ENCODE peak calls at places on chromosomes 5 and 9, in ten cellular contexts. G is cardiac muscle cell, M is endothelial cell, X is AG04449, U is progenitor cell of endocrine pancreas, Y is brain microvascular endothelial cell, P is keratinocyte, L is uterus, T is suprapubic skin, A is NB4. E is an unnamed sample.

GRCh38 chr5:3600106-3600997 is 4.7 kb downstream of the IRX1 start:
- DNase-seq in M (peak), G (peak), A (no peak), U (peak), T (no peak), L (no peak), X (no peak), P (no peak), Y (no peak), E (no peak)

GRCh38 chr5:176629853-176630680 is at the start of the genes EIF4E1B and SNCB:
- DNase-seq in M (peak), A (no peak), X (no peak), U (peak), L (no peak), Y (peak), P (no peak), G (peak), T (no peak), E (peak)

GRCh38 chr5:138503487-138504270 is 38.4 kb downstream of the EGR1 start:
- DNase-seq in T (peak), M (peak), A (peak), L (peak), X (no peak), P (no peak), G (peak), U (no peak), Y (peak), E (peak)

GRCh38 chr9:36925033-36925432 is 109.0 kb downstream of the PAX5 start:
- DNase-seq in T (no peak), X (no peak), G (no peak), Y (no peak), A (no peak), L (no peak), P (no peak), M (no peak), U (no peak), E (no peak)

GRCh38 chr5:167573274-167574127 is 717.9 kb upstream of the WWC1 start:
- DNase-seq in Y (peak), M (peak), A (no peak), G (peak), X (no peak), T (no peak), P (no peak), U (no peak), L (no peak), E (no peak)

GRCh38 chr5:2757563-2758311 is 6.3 kb upstream of the IRX2 start:
- DNase-seq in X (peak), A (peak), G (no peak), U (no peak), L (no peak), Y (no peak), P (peak), T (no peak), M (no peak), E (no peak)

GRCh38 chr9:22483528-22484060 is 37.0 kb downstream of the DMRTA1 start:
- DNase-seq in M (no peak), Y (no peak), U (no peak), G (no peak), L (no peak), X (no peak), P (no peak), T (no peak), A (no peak), E (no peak)

GRCh38 chr5:16819522-16820167 is 116.4 kb downstream of the MYO10 start:
- DNase-seq in L (no peak), Y (peak), X (peak), T (no peak), G (no peak), U (no peak), P (no peak), A (no peak), M (no peak), E (no peak)

GRCh38 chr5:123264399-123264798 is 158.8 kb downstream of the CEP120 start:
- DNase-seq in P (no peak), Y (no peak), M (no peak), T (no peak), A (no peak), G (no peak), L (no peak), X (no peak), U (no peak), E (no peak)

GRCh38 chr5:137896560-137896959 is 7.3 kb downstream of the PKD2L2 start:
- DNase-seq in X (no peak), P (no peak), M (no peak), T (no peak), U (no peak), Y (no peak), G (no peak), A (no peak), L (no peak), E (no peak)

GRCh38 chr5:122375801-122376200 is 63.8 kb downstream of the SNCAIP start:
- DNase-seq in U (no peak), Y (no peak), X (no peak), T (no peak), P (no peak), L (no peak), M (no peak), G (no peak), A (no peak), E (no peak)

GRCh38 chr9:127554966-127555829 is 56.9 kb upstream of the STXBP1 start:
- DNase-seq in G (no peak), Y (no peak), X (no peak), L (no peak), T (peak), M (no peak), U (no peak), P (no peak), A (no peak), E (no peak)

GRCh38 chr5:125491986-125492385 is 745.5 kb upstream of the ZNF608 start:
- DNase-seq in T (no peak), X (no peak), M (no peak), G (no peak), Y (no peak), P (no peak), U (no peak), L (peak), A (no peak), E (no peak)

GRCh38 chr9:100160021-100160420 is 61.0 kb downstream of the INVS start:
- DNase-seq in T (no peak), A (no peak), M (no peak), X (no peak), P (no peak), G (no peak), Y (peak), U (no peak), L (no peak), E (peak)

GRCh38 chr5:9543266-9543925 is 2.5 kb downstream of the SEMA5A start:
- DNase-seq in G (no peak), M (no peak), X (no peak), P (no peak), T (no peak), A (no peak), U (no peak), L (no peak), Y (no peak), E (no peak)

GRCh38 chr9:4489562-4489918 is 728 bp upstream of the SLC1A1 start:
- DNase-seq in U (no peak), A (no peak), X (no peak), P (no peak), Y (no peak), T (no peak), M (peak), L (no peak), G (peak), E (peak)

GRCh38 chr5:14753947-14754346 is 89.4 kb downstream of the OTULIN start:
- DNase-seq in L (no peak), M (no peak), Y (no peak), X (no peak), A (no peak), T (no peak), G (no peak), P (no peak), U (no peak), E (no peak)

GRCh38 chr5:135993894-135994514 is 34.8 kb upstream of the TGFBI start:
- DNase-seq in A (peak), M (no peak), T (no peak), X (no peak), U (no peak), P (no peak), Y (peak), L (peak), G (no peak), E (no peak)

GRCh38 chr9:136853596-136854112 is 1.5 kb downstream of the MAMDC4 start:
- DNase-seq in P (no peak), Y (no peak), T (no peak), X (no peak), G (no peak), L (no peak), M (no peak), A (no peak), U (no peak), E (peak)

GRCh38 chr9:76378367-76379073 is 15.7 kb downstream of the RFK start:
- DNase-seq in A (no peak), U (no peak), T (no peak), M (no peak), P (no peak), X (no peak), G (no peak), L (no peak), Y (no peak), E (no peak)

GRCh38 chr5:3345195-3345594 is 250.4 kb upstream of the IRX1 start:
- DNase-seq in G (no peak), P (no peak), X (no peak), M (no peak), A (no peak), L (no peak), Y (no peak), T (peak), U (no peak), E (no peak)

GRCh38 chr5:106873558-106873957 is 797.2 kb downstream of the EFNA5 start:
- DNase-seq in L (no peak), Y (no peak), P (no peak), X (no peak), T (no peak), G (no peak), A (no peak), M (no peak), U (no peak), E (no peak)

GRCh38 chr5:27241564-27242257 is 203.3 kb upstream of the CDH9 start:
- DNase-seq in L (no peak), X (peak), T (no peak), P (peak), A (peak), G (no peak), Y (peak), M (no peak), U (no peak), E (no peak)

GRCh38 chr9:137365056-137365455 is 57.9 kb downstream of the EXD3 start:
- DNase-seq in U (no peak), L (no peak), A (peak), X (no peak), P (no peak), G (no peak), Y (no peak), M (no peak), T (no peak), E (no peak)

GRCh38 chr5:154198611-154199230 is 8.2 kb downstream of the GALNT10 start:
- DNase-seq in Y (peak), U (no peak), X (no peak), A (no peak), T (no peak), G (no peak), P (no peak), M (no peak), L (no peak), E (no peak)

GRCh38 chr9:9498147-9498546 is 1114.7 kb downstream of the PTPRD start:
- DNase-seq in P (no peak), M (no peak), X (no peak), L (no peak), U (no peak), T (no peak), Y (no peak), A (peak), G (no peak), E (no peak)

GRCh38 chr5:40383719-40384651 is 295.7 kb upstream of the PTGER4 start:
- DNase-seq in A (no peak), U (no peak), Y (peak), T (no peak), X (peak), M (no peak), P (peak), L (no peak), G (no peak), E (peak)

GRCh38 chr9:249025-249424 is 34.4 kb downstream of the DOCK8 start:
- DNase-seq in P (no peak), U (no peak), L (no peak), Y (no peak), G (no peak), A (no peak), X (no peak), T (no peak), M (no peak), E (no peak)

GRCh38 chr5:105806601-105807000 is 1864.1 kb downstream of the EFNA5 start:
- DNase-seq in M (no peak), P (no peak), Y (peak), G (no peak), X (no peak), L (no peak), A (no peak), U (no peak), T (no peak), E (no peak)

GRCh38 chr5:139162448-139162847 is 35.7 kb downstream of the SIL1 start:
- DNase-seq in L (no peak), A (no peak), T (no peak), X (no peak), G (no peak), P (no peak), M (no peak), Y (no peak), U (no peak), E (no peak)

GRCh38 chr9:131402073-131402472 is 8.2 kb downstream of the PRRC2B start:
- DNase-seq in X (no peak), A (no peak), G (no peak), M (no peak), U (no peak), P (no peak), T (no peak), Y (no peak), L (no peak), E (no peak)

DNA sequence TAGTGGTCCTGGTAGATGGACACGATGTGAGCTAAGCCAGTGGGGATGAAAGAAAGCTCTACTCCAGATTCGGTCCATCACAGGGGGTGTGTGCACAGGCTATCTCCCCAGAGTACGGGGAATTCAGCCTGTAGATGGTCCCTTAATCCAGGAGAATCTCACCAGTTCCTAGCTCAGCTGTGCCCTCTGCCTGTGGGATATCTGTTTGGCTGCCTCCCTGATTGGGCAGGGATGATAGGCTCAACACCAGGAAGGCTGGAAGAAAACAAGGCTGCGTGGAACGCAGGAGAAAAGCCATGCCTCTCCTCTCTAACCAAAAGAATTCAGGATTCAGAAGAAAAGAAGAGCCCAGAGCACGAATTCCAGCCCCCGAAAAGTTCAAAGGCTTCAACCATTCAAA is 40.9 kb downstream of the VLDLR start:
- DNase-seq in A (no peak), X (no peak), L (no peak), T (no peak), M (peak), G (no peak), Y (no peak), P (no peak), U (no peak), E (no peak)
- TF ChIP-seq CTCF in A (no peak), X (peak), L (no peak), T (no peak), M (no peak), G (no peak), Y (peak), P (peak), U (peak), E (no peak)

GRCh38 chr9:71485306-71485705 is 283.0 kb downstream of the CEMIP2 start:
- DNase-seq in T (no peak), U (no peak), X (no peak), A (no peak), Y (no peak), M (no peak), G (no peak), L (no peak), P (no peak), E (no peak)

GRCh38 chr9:71487046-71487445 is 281.3 kb downstream of the CEMIP2 start:
- DNase-seq in Y (no peak), U (no peak), A (peak), G (no peak), X (no peak), L (no peak), T (no peak), M (no peak), P (no peak), E (no peak)

GRCh38 chr9:71490810-71491209 is 277.5 kb downstream of the CEMIP2 start:
- DNase-seq in L (no peak), U (no peak), Y (no peak), X (no peak), T (no peak), M (no peak), P (no peak), G (no peak), A (peak), E (peak)
- TF ChIP-seq CTCF in L (no peak), U (peak), Y (peak), X (peak), T (no peak), M (no peak), P (peak), G (no peak), A (no peak), E (peak)

DNA sequence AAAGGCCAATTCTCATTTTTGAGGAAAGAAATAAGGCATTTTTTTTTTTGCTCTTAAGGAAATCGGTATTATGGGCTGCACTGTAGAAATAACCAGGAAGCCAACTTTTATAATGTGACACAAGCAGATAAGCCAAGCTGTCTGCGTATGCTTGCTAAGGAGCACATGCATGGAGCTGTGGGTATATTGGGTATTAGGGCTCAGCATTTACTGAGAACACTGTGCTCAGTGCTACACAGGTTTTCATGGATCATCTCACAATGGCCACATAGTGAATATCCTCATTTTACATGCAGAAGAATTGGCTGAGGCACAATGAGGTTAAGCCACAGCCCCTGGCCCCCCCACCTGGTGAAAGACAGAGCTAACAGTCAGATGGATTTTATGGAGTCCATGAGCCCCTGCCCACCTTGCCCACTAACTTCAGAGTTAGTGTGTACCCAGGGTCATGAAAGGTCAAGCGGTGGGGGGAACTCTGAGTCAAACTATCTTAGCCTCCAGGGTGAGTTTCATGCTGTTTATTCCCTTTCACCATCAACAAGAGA is 204.8 kb downstream of the SPATA31A6 start:
- DNase-seq in A (peak), G (no peak), M (no peak), T (no peak), L (no peak), U (no peak), P (no peak), X (no peak), Y (no peak), E (no peak)
- TF ChIP-seq CTCF in A (no peak), G (no peak), M (no peak), T (no peak), L (no peak), U (no peak), P (no peak), X (no peak), Y (no peak), E (no peak)

DNA sequence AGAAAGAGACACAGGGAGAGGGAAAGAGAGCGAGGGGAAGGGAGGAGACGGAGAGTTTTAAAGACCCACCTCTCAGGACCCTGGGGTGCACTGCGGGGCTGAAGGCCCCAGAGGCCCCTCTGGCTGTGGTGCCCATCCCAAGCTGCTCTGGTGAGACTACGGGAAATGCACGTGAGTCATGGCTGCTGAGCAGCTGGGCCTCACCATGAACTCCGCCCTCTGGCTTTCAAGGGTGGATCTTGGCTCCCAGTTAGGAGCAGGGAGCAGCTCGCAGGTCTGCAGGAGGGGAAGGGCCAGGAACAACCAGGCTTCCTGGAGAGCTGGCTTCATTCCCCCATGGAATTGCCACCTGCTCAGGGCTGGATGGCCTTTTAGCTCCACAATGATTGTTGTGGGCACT is 7.8 kb downstream of the SLC6A3 start:
- DNase-seq in Y (no peak), A (peak), L (no peak), M (no peak), P (no peak), U (no peak), X (no peak), T (no peak), G (no peak), E (no peak)
- TF ChIP-seq CTCF in Y (no peak), A (no peak), L (no peak), M (no peak), P (no peak), U (no peak), X (no peak), T (no peak), G (peak), E (no peak)

GRCh38 chr9:124272979-124273378 is 15.2 kb downstream of the NEK6 start:
- DNase-seq in A (no peak), L (no peak), Y (no peak), U (no peak), X (no peak), G (no peak), M (no peak), P (no peak), T (no peak), E (no peak)
- TF ChIP-seq CTCF in A (no peak), L (no peak), Y (no peak), U (no peak), X (no peak), G (no peak), M (no peak), P (no peak), T (no peak), E (no peak)

GRCh38 chr9:34126207-34127034 is at the start of gene DCAF12:
- DNase-seq in L (peak), T (peak), X (peak), Y (peak), A (peak), P (peak), G (peak), U (peak), M (peak), E (peak)
- TF ChIP-seq CTCF in L (peak), T (no peak), X (no peak), Y (peak), A (no peak), P (no peak), G (no peak), U (no peak), M (no peak), E (no peak)

GRCh38 chr5:59813761-59814562 is 79.6 kb downstream of the PDE4D start:
- DNase-seq in G (peak), A (peak), M (peak), U (peak), T (no peak), Y (peak), P (no peak), X (no peak), L (no peak), E (peak)
- TF ChIP-seq CTCF in G (peak), A (peak), M (peak), U (peak), T (no peak), Y (peak), P (peak), X (peak), L (peak), E (peak)